ENCODE peak calls at places on chromosomes 13 and 19, in ten cellular contexts. K, H, J, W, M, L, P, C, A and Z are unnamed samples.

GRCh38 chr19:51742736-51743288 is 8.9 kb downstream of the FPR1 start:
- DNase-seq in W (no peak), K (no peak), P (no peak), J (no peak), L (no peak), C (no peak), A (no peak), M (no peak), H (no peak), Z (peak)

GRCh38 chr19:32316034-32316433 is 29.4 kb upstream of the ZNF507 start:
- DNase-seq in H (no peak), P (no peak), W (no peak), J (no peak), M (no peak), K (no peak), A (no peak), L (no peak), C (no peak), Z (peak)

GRCh38 chr19:15464394-15465385 is at the start of gene RASAL3:
- DNase-seq in J (no peak), K (no peak), H (peak), M (peak), L (no peak), C (no peak), A (no peak), P (no peak), W (no peak), Z (no peak)

GRCh38 chr13:56347014-56347413 is 793.7 kb upstream of the PRR20A start:
- DNase-seq in A (no peak), W (no peak), P (no peak), K (no peak), C (no peak), H (no peak), L (no peak), J (no peak), M (no peak), Z (no peak)

GRCh38 chr13:48492123-48493075 is 40.5 kb downstream of the RCBTB2 start:
- DNase-seq in W (peak), A (peak), J (peak), L (no peak), P (peak), C (no peak), K (no peak), M (peak), H (peak), Z (no peak)

GRCh38 chr13:20127263-20127562 is 33.6 kb downstream of the GJA3 start:
- DNase-seq in L (no peak), A (no peak), P (no peak), H (peak), C (no peak), J (no peak), K (no peak), M (peak), W (no peak), Z (peak)

GRCh38 chr13:37344051-37344450 is 238.6 kb upstream of the CSNK1A1L start:
- DNase-seq in H (no peak), L (no peak), W (no peak), A (no peak), J (no peak), C (no peak), M (no peak), P (no peak), K (no peak), Z (no peak)

GRCh38 chr13:48532146-48532472 is 771 bp downstream of the RCBTB2 start:
- DNase-seq in W (no peak), M (peak), K (peak), J (peak), A (peak), H (peak), C (no peak), L (no peak), P (no peak), Z (no peak)

GRCh38 chr19:3554254-3555083 is 2.9 kb downstream of the MFSD12 start:
- DNase-seq in C (no peak), M (no peak), K (no peak), L (no peak), H (peak), A (no peak), P (no peak), W (no peak), J (no peak), Z (no peak)

GRCh38 chr19:16160943-16161560 is 12.3 kb downstream of the CIB3 start:
- DNase-seq in C (no peak), W (no peak), A (peak), H (peak), L (no peak), M (peak), K (peak), J (peak), P (no peak), Z (peak)

GRCh38 chr13:32210081-32210480 is 105.1 kb downstream of the ZAR1L start:
- DNase-seq in C (no peak), J (no peak), L (no peak), P (no peak), H (no peak), M (no peak), W (no peak), K (no peak), A (no peak), Z (no peak)

GRCh38 chr19:10283301-10283733 is 3.4 kb upstream of the ICAM4 start:
- DNase-seq in A (no peak), L (no peak), P (no peak), W (no peak), C (no peak), J (no peak), M (no peak), K (no peak), H (no peak), Z (no peak)

GRCh38 chr19:31071157-31071855 is 277.9 kb downstream of the TSHZ3 start:
- DNase-seq in A (no peak), W (no peak), L (no peak), P (no peak), J (no peak), M (no peak), K (no peak), H (no peak), C (no peak), Z (no peak)

GRCh38 chr13:106533101-106533939 is 2.1 kb downstream of the EFNB2 start:
- DNase-seq in P (peak), L (peak), W (peak), K (peak), J (peak), M (peak), A (peak), C (peak), H (peak), Z (peak)

GRCh38 chr19:50568321-50569022 is at the start of gene LRRC4B:
- DNase-seq in J (no peak), M (peak), H (no peak), P (no peak), W (no peak), A (no peak), K (no peak), C (peak), L (no peak), Z (no peak)

GRCh38 chr19:32358311-32358710 is 12.9 kb downstream of the ZNF507 start:
- DNase-seq in L (no peak), H (no peak), K (no peak), M (no peak), C (no peak), J (no peak), P (no peak), W (no peak), A (no peak), Z (no peak)

GRCh38 chr13:47708386-47708785 is 292.7 kb downstream of the SUCLA2 start:
- DNase-seq in L (no peak), W (no peak), J (peak), A (peak), H (no peak), C (no peak), P (no peak), M (peak), K (no peak), Z (peak)

GRCh38 chr13:74026753-74027152 is 107.5 kb downstream of the KLF12 start:
- DNase-seq in A (peak), L (no peak), J (no peak), K (no peak), C (no peak), H (peak), P (no peak), W (no peak), M (peak), Z (peak)

GRCh38 chr13:50909605-50910482 is at the start of gene RNASEH2B:
- DNase-seq in M (peak), H (peak), P (peak), J (peak), A (peak), K (no peak), L (peak), W (peak), C (peak), Z (peak)

GRCh38 chr13:28707629-28708427 is 10.9 kb downstream of the SLC46A3 start:
- DNase-seq in H (peak), A (peak), C (no peak), L (no peak), K (peak), W (no peak), M (peak), P (no peak), J (peak), Z (peak)

GRCh38 chr19:13031917-13032623 is 36.8 kb downstream of the NFIX start:
- DNase-seq in K (no peak), W (no peak), H (no peak), L (no peak), P (no peak), J (peak), A (peak), M (no peak), C (no peak), Z (no peak)

GRCh38 chr19:41887711-41888382 is 4.9 kb downstream of the ARHGEF1 start:
- DNase-seq in P (no peak), A (peak), L (peak), M (peak), H (peak), C (no peak), W (no peak), J (no peak), K (no peak), Z (peak)

GRCh38 chr19:19154768-19155494 is 15.1 kb downstream of the MEF2B start:
- DNase-seq in J (no peak), M (no peak), L (no peak), P (no peak), W (no peak), A (no peak), C (no peak), K (no peak), H (no peak), Z (no peak)
- TF ChIP-seq CTCF in J (no peak), M (no peak), L (no peak), P (no peak), W (no peak), A (no peak), C (no peak), K (no peak), H (no peak), Z (no peak)

GRCh38 chr19:56069642-56070041 is 51.5 kb downstream of the ZNF787 start:
- DNase-seq in H (no peak), P (no peak), L (no peak), J (no peak), W (no peak), K (no peak), C (no peak), A (no peak), M (no peak), Z (no peak)

GRCh38 chr19:56066152-56067023 is 54.7 kb downstream of the ZNF787 start:
- DNase-seq in A (peak), W (peak), P (peak), K (peak), J (peak), M (peak), C (peak), L (peak), H (peak), Z (peak)

GRCh38 chr19:56076413-56076998 is 44.6 kb downstream of the ZNF787 start:
- DNase-seq in W (peak), J (peak), M (peak), A (peak), K (peak), P (peak), L (peak), H (peak), C (peak), Z (peak)

DNA sequence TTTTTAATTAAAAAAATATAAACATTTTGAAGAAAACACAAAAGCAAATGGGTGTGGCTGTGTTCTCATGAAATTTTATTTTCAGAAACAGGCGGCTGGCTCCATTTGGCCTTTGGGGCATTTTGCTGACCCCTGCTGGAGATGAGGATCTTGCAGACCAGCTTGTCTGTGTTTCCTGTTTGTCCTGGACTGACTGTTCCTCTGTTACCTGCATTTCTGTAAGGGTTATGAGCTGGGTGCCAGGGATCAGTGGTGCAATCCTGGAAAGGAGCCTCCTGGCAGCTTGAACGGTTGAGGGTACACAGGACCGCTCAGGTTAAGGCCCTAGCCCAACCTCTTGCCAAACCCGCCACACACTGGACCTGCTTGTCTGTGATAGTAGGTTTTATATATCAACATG is 49.9 kb downstream of the ZNF787 start:
- DNase-seq in C (no peak), L (no peak), A (no peak), J (no peak), P (no peak), H (peak), M (no peak), W (no peak), K (no peak), Z (peak)
- TF ChIP-seq CTCF in C (peak), L (peak), A (no peak), J (no peak), P (no peak), H (no peak), M (peak), W (no peak), K (peak), Z (peak)

DNA sequence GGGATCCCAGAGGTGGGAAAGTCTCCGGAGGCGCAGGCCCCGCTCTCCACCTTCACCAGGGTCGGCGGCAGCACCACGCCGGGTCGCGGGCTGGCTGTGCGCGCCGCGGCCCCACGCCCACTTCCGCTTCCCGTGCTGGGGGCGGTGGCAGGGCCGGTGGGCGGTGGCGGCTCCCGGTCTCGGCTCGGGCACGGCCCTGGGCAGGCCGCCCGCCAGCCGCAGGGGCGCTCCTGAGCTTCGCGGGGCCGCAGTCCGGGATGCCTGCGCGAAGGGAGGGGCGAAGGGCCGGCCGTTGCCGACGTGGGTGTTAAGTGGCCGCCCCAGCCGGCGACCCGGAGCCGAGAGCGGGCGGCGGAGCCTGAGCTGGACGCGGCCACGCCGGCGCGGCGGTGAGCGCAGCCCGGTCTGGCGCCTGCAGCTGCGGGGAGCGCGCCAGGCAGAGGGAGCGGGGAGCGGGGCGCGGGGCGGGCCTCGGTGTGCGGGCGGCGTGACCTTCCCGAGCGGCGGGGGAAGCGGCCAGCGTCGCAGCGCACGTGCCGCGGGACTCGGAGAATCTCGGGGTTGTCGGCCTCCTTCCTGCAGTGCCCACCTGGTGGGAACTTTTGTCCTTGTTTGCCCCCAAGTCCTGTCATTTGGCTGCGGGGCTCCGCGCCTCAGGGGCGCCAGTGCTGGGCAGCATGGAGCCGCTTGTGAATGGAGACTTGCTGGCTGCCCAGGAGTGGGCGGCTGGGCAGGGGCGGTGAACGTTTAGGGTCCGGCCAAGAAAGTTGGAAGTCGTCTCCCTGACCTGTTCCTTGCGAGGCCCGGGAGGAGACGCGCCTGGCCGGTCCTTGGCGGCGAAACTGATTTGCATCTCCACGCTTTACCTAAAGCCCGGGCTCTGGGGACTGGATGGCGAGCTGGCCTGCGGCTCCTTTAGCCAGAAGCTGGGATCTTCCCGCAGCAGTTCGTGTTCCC is at the start of gene SLC25A15:
- DNase-seq in A (peak), W (peak), K (peak), C (peak), H (peak), M (peak), P (peak), L (peak), J (peak), Z (peak)
- TF ChIP-seq CTCF in A (peak), W (peak), K (peak), C (peak), H (no peak), M (no peak), P (peak), L (peak), J (no peak), Z (peak)

DNA sequence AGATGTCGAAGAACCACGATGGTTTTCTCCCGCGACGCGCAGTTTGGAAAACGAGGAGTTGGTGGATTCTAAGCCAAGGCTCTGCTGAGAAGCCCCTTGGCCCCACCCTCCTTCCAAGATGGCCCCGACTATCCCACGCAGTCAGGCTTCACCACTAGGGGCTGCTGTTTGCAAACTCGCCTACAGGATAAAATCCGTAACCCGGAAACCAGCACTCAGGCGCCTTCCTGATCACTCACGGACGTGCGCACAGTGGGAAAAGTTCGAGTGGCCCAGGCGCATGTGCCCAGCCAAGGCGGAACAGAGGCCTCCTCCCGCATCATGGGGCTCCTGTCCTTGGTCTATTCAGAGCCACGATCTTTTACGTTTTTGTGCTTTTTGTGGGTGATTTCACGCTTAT is 19.2 kb upstream of the UQCR11 start:
- DNase-seq in P (peak), K (no peak), H (peak), W (no peak), C (peak), A (peak), L (peak), J (peak), M (peak), Z (peak)
- TF ChIP-seq CTCF in P (no peak), K (peak), H (peak), W (peak), C (peak), A (peak), L (peak), J (peak), M (peak), Z (peak)

DNA sequence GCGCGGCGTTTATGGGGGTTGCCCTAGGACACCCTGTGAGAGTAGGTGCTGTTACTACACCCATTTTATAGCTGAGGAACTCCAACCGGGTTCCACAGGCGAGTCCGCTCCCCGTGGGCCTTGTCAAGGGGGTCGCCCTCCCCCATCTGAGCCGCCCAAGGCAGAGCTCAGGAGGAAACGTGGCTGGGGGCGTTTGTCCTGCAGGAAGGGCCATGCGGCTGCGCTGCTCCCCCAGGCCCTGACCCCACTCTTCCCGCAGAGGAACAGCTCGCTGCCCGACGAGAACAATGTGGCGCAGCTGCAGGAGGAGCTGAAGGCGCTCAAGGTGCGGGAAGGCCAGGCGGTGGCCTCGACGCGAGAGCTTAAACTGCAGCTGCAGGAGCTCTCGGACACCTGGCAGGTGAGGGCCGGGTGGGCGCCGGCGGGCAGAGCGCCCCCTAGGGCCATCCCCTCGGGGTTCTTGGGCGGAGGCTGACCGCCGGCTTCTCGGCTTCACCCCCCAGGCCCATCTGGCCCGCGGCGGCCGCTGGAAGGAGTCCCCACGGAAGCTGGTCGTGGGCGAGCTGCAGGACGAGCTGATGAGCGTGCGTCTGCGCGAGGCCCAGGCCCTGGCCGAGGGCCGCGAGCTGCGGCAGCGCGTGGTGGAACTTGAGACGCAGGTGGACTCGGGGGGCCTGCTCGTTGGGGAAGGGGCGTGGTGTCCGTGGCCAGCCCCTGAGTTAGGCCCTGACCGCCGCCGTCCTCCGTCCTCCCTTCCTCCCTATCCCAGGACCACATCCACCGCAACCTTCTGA is 12.4 kb downstream of the PRR36 start:
- DNase-seq in H (no peak), M (no peak), A (no peak), J (no peak), L (no peak), C (no peak), P (no peak), K (no peak), W (no peak), Z (no peak)
- TF ChIP-seq CTCF in H (peak), M (no peak), A (no peak), J (no peak), L (peak), C (peak), P (no peak), K (no peak), W (no peak), Z (no peak)

DNA sequence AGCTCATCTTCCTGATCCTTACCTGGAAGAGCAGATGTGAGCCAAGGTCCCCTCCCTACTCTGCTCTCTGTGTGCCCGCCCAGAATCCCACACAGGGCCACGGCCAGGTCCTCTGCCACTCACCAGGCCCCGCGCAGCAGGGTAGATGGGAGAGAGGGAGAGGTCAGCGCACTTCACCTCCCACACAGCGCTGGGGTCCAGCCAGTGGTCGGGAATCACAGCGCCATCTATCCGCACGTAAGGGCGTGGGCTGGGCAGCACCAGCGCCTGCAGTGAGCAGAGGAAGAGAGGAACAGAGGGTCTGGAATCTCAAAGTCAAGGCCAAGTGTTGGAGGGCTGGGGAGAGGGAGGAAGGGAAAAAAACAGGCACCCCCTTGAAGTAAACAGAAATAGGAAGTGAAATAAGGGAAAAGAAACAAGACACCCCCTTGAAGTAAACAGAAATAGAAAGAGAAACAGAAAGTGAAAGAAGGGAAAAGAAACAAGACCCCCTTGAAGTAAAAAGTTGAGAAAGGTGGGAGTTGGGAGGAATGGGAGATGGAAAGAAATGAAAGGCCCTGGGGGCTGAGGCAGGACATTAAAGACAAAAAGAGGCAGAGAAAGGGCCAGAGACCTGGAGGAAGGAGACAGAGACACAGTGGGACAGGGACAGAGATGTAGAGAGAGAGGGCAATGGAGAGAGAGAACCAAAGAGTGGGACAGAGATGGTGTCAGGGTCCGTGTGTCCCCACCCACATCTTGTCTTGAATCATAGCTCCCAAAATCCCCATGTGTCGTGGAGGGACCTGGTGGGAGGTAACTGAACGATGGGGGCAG is 7.1 kb upstream of the PLA2G4C start:
- DNase-seq in W (no peak), A (no peak), P (no peak), M (no peak), C (no peak), L (no peak), J (no peak), K (no peak), H (no peak), Z (no peak)
- TF ChIP-seq CTCF in W (no peak), A (no peak), P (no peak), M (no peak), C (no peak), L (no peak), J (no peak), K (no peak), H (no peak), Z (no peak)

GRCh38 chr13:91400094-91400462 is 1.7 kb downstream of the GPC5 start:
- DNase-seq in W (no peak), K (no peak), P (no peak), L (no peak), M (no peak), A (no peak), J (no peak), C (no peak), H (no peak), Z (no peak)
- TF ChIP-seq CTCF in W (no peak), K (no peak), P (no peak), L (no peak), M (no peak), A (no peak), J (no peak), C (no peak), H (no peak), Z (no peak)